ENCODE peak calls at places on chromosome 13, in nine cellular contexts. T, A, D, H, L, B, Z, N and E are unnamed samples.
A peak's percentile ranks its signal among the peaks of the same experiment; 100 is the strongest.

GRCh38 chr13:33017410-33017929 is 1.2 kb downstream of the KL start:
- DNase-seq in Z (peak; percentile 55), N (no peak), D (peak; percentile 31), A (no peak), L (peak; percentile 65), B (no peak), H (peak; percentile 50), T (peak; percentile 41), E (no peak)

GRCh38 chr13:40340368-40341085 is 325.9 kb downstream of the FOXO1 start:
- DNase-seq in T (no peak), L (no peak), A (no peak), N (no peak), Z (peak; percentile 52), D (peak; percentile 32), H (no peak), B (no peak), E (no peak)

GRCh38 chr13:51282322-51282721 is 57.2 kb upstream of the SERPINE3 start:
- DNase-seq in D (no peak), L (no peak), T (no peak), N (no peak), A (no peak), H (no peak), Z (no peak), B (no peak), E (no peak)

GRCh38 chr13:46595918-46596315 is 42.9 kb downstream of the LRCH1 start:
- DNase-seq in B (no peak), T (no peak), H (no peak), A (no peak), D (no peak), L (no peak), Z (no peak), N (no peak), E (no peak)

GRCh38 chr13:110107568-110108347 is 199.2 kb downstream of the COL4A1 start:
- DNase-seq in H (no peak), D (no peak), T (no peak), B (no peak), L (no peak), Z (no peak), A (no peak), N (no peak), E (no peak)

GRCh38 chr13:75308222-75308621 is 173.7 kb downstream of the TBC1D4 start:
- DNase-seq in H (no peak), T (no peak), Z (peak; percentile 2), B (no peak), N (no peak), A (no peak), D (no peak), L (no peak), E (no peak)

GRCh38 chr13:74061939-74062595 is 72.1 kb downstream of the KLF12 start:
- DNase-seq in A (no peak), H (no peak), L (no peak), B (no peak), Z (peak; percentile 63), N (no peak), D (no peak), T (peak; percentile 31), E (no peak)

GRCh38 chr13:51726446-51727185 is 77.3 kb downstream of the DHRS12 start:
- DNase-seq in B (no peak), N (no peak), A (no peak), Z (peak; percentile 69), D (no peak), H (no peak), L (no peak), T (no peak), E (no peak)

GRCh38 chr13:79011179-79011578 is 352.2 kb upstream of the OBI1 start:
- DNase-seq in D (no peak), B (no peak), T (no peak), H (no peak), Z (no peak), N (no peak), L (no peak), A (no peak), E (no peak)

GRCh38 chr13:23979361-23980159 is 82.3 kb upstream of the C1QTNF9B start:
- DNase-seq in D (peak; percentile 65), B (peak; percentile 84), T (peak; percentile 79), Z (peak; percentile 93), A (no peak), L (peak; percentile 83), N (peak; percentile 93), H (peak; percentile 87), E (peak; percentile 14)

GRCh38 chr13:96967248-96967745 is 27.0 kb downstream of the OXGR1 start:
- DNase-seq in H (no peak), N (no peak), T (no peak), A (no peak), B (no peak), D (no peak), Z (no peak), L (no peak), E (no peak)

GRCh38 chr13:113298001-113298945 is 1.2 kb downstream of the LAMP1 start:
- DNase-seq in L (no peak), H (no peak), A (no peak), N (no peak), T (no peak), Z (peak; percentile 13), D (peak; percentile 79), B (no peak), E (no peak)

GRCh38 chr13:66048888-66049287 is 1181.2 kb downstream of the PCDH9 start:
- DNase-seq in L (no peak), Z (no peak), D (no peak), B (no peak), T (no peak), A (no peak), H (no peak), N (no peak), E (no peak)

GRCh38 chr13:98386632-98387031 is 190.3 kb downstream of the STK24 start:
- DNase-seq in T (no peak), A (no peak), H (no peak), Z (no peak), D (no peak), L (no peak), N (no peak), B (no peak), E (no peak)

GRCh38 chr13:109722068-109722467 is 64.3 kb downstream of the IRS2 start:
- DNase-seq in D (no peak), H (no peak), A (no peak), N (no peak), T (no peak), B (no peak), L (no peak), Z (no peak), E (no peak)

GRCh38 chr13:25645681-25646080 is 273.9 kb downstream of the ATP8A2 start:
- DNase-seq in D (no peak), N (no peak), H (no peak), L (no peak), A (no peak), Z (no peak), B (no peak), T (no peak), E (no peak)
- H3K9me3 ChIP-seq in D (no peaks in the 10 kb centered on the region), N (no peaks in the 10 kb centered on the region), H (peaks cover 35% of the 10 kb centered on the region), L (peaks cover 5% of the 10 kb centered on the region), A (no peaks in the 10 kb centered on the region), Z (no peaks in the 10 kb centered on the region), B (no peaks in the 10 kb centered on the region), T (no peaks in the 10 kb centered on the region), E (peaks cover 4% of the 10 kb centered on the region)

GRCh38 chr13:31037874-31038475 is 105.5 kb downstream of the TEX26 start:
- DNase-seq in L (no peak), Z (no peak), N (no peak), A (no peak), T (no peak), D (no peak), B (no peak), H (no peak), E (no peak)
- H3K9me3 ChIP-seq in L (no peaks in the 10 kb centered on the region), Z (no peaks in the 10 kb centered on the region), N (no peaks in the 10 kb centered on the region), A (no peaks in the 10 kb centered on the region), T (no peaks in the 10 kb centered on the region), D (no peaks in the 10 kb centered on the region), B (no peaks in the 10 kb centered on the region), H (no peaks in the 10 kb centered on the region), E (no peaks in the 10 kb centered on the region)

DNA sequence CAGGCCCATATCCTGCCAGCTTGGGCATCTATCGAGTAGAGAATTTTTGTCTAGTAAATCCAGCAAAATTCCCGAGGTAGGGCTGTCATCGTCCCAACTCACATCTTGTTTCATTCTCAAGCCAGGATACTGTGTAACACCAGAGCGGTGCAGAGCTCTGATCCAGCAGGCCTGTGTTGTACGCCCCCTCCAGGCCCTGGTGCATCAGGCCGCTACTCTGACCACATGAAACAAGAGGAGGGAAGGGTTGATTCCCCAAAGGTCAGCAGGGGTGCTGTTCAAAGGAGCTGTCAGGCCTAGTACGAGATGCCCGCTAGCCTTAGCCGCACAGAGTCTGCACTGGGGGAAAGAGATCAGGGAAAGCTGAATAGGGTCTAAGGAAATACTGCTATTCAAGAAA is 276.0 kb downstream of the SLC7A1 start:
- DNase-seq in H (no peak), L (no peak), T (no peak), A (no peak), B (no peak), N (no peak), Z (no peak), D (no peak), E (no peak)
- H3K9me3 ChIP-seq in H (no peaks in the 10 kb centered on the region), L (no peaks in the 10 kb centered on the region), T (no peaks in the 10 kb centered on the region), A (no peaks in the 10 kb centered on the region), B (no peaks in the 10 kb centered on the region), N (no peaks in the 10 kb centered on the region), Z (no peaks in the 10 kb centered on the region), D (peaks cover 10% of the 10 kb centered on the region), E (no peaks in the 10 kb centered on the region)

GRCh38 chr13:19172647-19173030 is 9.0 kb downstream of the TUBA3C start:
- DNase-seq in A (no peak), B (no peak), T (no peak), D (no peak), L (no peak), N (no peak), Z (no peak), H (no peak), E (no peak)

GRCh38 chr13:19169991-19170390 is 11.6 kb downstream of the TUBA3C start:
- DNase-seq in A (no peak), Z (no peak), L (no peak), N (no peak), H (no peak), B (peak; percentile 20), D (no peak), T (no peak), E (no peak)

GRCh38 chr13:19173752-19174151 is 7.9 kb downstream of the TUBA3C start:
- DNase-seq in L (no peak), D (no peak), Z (no peak), H (no peak), N (no peak), A (no peak), B (no peak), T (no peak), E (no peak)

GRCh38 chr13:19171563-19171962 is 10.1 kb downstream of the TUBA3C start:
- DNase-seq in T (no peak), Z (no peak), A (no peak), N (no peak), L (no peak), H (no peak), D (no peak), B (peak; percentile 26), E (no peak)

DNA sequence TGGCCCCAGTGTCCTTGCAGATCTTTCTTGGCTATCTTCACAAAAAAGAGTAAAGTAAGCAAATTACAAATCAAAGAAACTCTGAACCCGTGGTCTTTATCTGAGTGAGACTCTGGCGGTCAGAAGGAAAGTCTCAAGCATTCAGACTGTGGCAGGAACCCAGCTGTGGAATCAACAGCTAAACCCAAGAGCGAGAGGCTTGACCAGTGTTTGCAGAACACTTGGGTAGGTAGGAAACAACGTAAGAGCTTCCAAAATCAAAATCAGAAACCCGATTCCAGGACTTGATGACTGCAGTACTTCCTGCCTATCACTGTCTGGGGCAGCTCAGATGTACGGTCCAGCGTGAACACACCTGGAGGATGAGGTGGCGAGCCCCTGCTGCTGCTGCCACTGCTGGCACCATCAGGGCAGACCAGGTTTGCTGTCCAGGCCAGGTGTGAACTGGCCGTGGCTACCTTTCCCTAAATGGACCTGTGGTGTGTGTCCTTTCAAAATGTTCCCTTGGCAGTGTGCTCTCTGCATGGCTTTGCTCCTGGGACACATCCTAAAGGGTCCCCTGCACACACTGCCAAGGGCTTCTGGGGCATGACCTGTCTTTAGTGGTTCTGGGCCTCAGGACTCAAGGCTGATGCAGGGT is 9.5 kb downstream of the TUBA3C start:
- DNase-seq in L (no peak), Z (no peak), A (no peak), B (no peak), H (no peak), N (no peak), T (no peak), D (no peak), E (no peak)
- H3K9me3 ChIP-seq in L (no peaks in the 10 kb centered on the region), Z (no peaks in the 10 kb centered on the region), A (no peaks in the 10 kb centered on the region), B (no peaks in the 10 kb centered on the region), H (no peaks in the 10 kb centered on the region), N (no peaks in the 10 kb centered on the region), T (no peaks in the 10 kb centered on the region), D (peaks cover 37% of the 10 kb centered on the region), E (no peaks in the 10 kb centered on the region)